ENCODE peak calls at places on chromosomes 4 and X, in five cellular contexts. E is BJ; S is T follicular helper cell; C is stimulated activated CD4-positive, alpha-beta T cell treated with anti-CD3 and anti-CD28 coated beads, Interleukin-2, amount 100 ng/mL, for 24 hours; H is SW480. G is an unnamed sample.

GRCh38 chr4:168877779-168878491 is 132.1 kb downstream of the CBR4 start:
- DNase-seq in S (no peak), E (no peak), H (no peak), C (no peak), G (no peak)

GRCh38 chr4:76589872-76590846 is 155.1 kb downstream of the SHROOM3 start:
- DNase-seq in S (no peak), E (peak), H (peak), C (no peak), G (no peak)

GRCh38 chrX:18997916-18998315 is 14.0 kb upstream of the PHKA2 start:
- DNase-seq in E (no peak), C (no peak), H (no peak), S (no peak), G (no peak)

GRCh38 chrX:3522016-3522690 is 175.7 kb upstream of the MXRA5 start:
- DNase-seq in H (no peak), S (no peak), C (no peak), E (peak), G (no peak)

GRCh38 chr4:172599554-172599953 is 569.1 kb upstream of the GALNT7 start:
- DNase-seq in H (no peak), E (no peak), S (no peak), C (no peak), G (no peak)

GRCh38 chr4:119050501-119051090 is 85.0 kb upstream of the MYOZ2 start:
- DNase-seq in S (no peak), E (no peak), H (no peak), C (no peak), G (no peak)

GRCh38 chr4:118716304-118716703 is 31.1 kb downstream of the METTL14 start:
- DNase-seq in H (no peak), C (no peak), S (no peak), E (no peak), G (no peak)

GRCh38 chr4:40515037-40515397 is 114.6 kb downstream of the RBM47 start:
- DNase-seq in S (no peak), C (no peak), E (no peak), H (peak), G (no peak)

GRCh38 chrX:9628779-9629493 is 136.7 kb downstream of the GPR143 start:
- DNase-seq in C (no peak), E (no peak), S (no peak), H (no peak), G (no peak)

GRCh38 chrX:67100031-67100884 is 443.6 kb upstream of the AR start:
- DNase-seq in H (no peak), C (no peak), S (no peak), E (no peak), G (no peak)

G was measured in activated effector memory CD4-positive, alpha-beta T cell treated with anti-CD3 and anti-CD28 coated beads, Interleukin-2, amount 50 U/mL, for 16 hours.